ENCODE peak calls at places on chromosome 10, in nine cellular contexts. K is cardiac septum; Q is naive thymus-derived CD8-positive, alpha-beta T cell; C is PC-9; R is adrenal gland; T is renal cortical epithelial cell; A is midbrain; N is activated CD4-positive, alpha-beta T cell treated with anti-CD3 and anti-CD28 coated beads, Interleukin-2, amount 50 U/mL, for 1 hour; P is ecto neural progenitor cell. U is an unnamed sample.
A peak's percentile ranks its signal among the peaks of the same experiment; 100 is the strongest.

GRCh38 chr10:7666253-7667023 is at the start of gene ITIH5:
- DNase-seq in K (no peak), Q (no peak), C (no peak), R (no peak), T (no peak), A (no peak), N (no peak), P (peak; percentile 68), U (no peak)

GRCh38 chr10:66627156-66627555 is 298.7 kb upstream of the LRRTM3 start:
- DNase-seq in K (no peak), Q (no peak), C (no peak), R (no peak), T (no peak), A (no peak), N (no peak), P (no peak), U (no peak)

GRCh38 chr10:51564896-51565505 is 134.4 kb downstream of the CSTF2T start:
- DNase-seq in K (no peak), Q (no peak), C (no peak), R (no peak), T (no peak), A (peak; percentile 37), N (no peak), P (no peak), U (no peak)

GRCh38 chr10:46024948-46025347 is 5.5 kb downstream of the NCOA4 start:
- DNase-seq in K (no peak), Q (no peak), C (no peak), R (no peak), T (no peak), A (no peak), N (no peak), P (no peak), U (no peak)

GRCh38 chr10:31574566-31574965 is 255.6 kb downstream of the ZEB1 start:
- DNase-seq in K (no peak), Q (no peak), C (no peak), R (no peak), T (no peak), A (no peak), N (no peak), P (no peak), U (no peak)

GRCh38 chr10:82883588-82883987 is 1008.6 kb downstream of the NRG3 start:
- DNase-seq in K (no peak), Q (no peak), C (no peak), R (no peak), T (no peak), A (no peak), N (no peak), P (no peak), U (no peak)

GRCh38 chr10:121772406-121772805 is 155.4 kb downstream of the ATE1 start:
- DNase-seq in K (no peak), Q (no peak), C (no peak), R (no peak), T (no peak), A (no peak), N (no peak), P (no peak), U (no peak)

GRCh38 chr10:27388761-27389399 is 115.2 kb upstream of the RAB18 start:
- DNase-seq in K (no peak), Q (no peak), C (no peak), R (no peak), T (no peak), A (no peak), N (no peak), P (no peak), U (no peak)

GRCh38 chr10:91210435-91210834 is 10.0 kb upstream of the PCGF5 start:
- DNase-seq in K (no peak), Q (no peak), C (no peak), R (peak; percentile 72), T (peak; percentile 10), A (no peak), N (peak; percentile 34), P (no peak), U (peak; percentile 78)

GRCh38 chr10:49281461-49281860 is 17.5 kb upstream of the C10orf71 start:
- DNase-seq in K (peak; percentile 14), Q (no peak), C (no peak), R (no peak), T (no peak), A (no peak), N (no peak), P (peak; percentile 62), U (peak; percentile 52)

GRCh38 chr10:90849956-90850749 is 7.7 kb downstream of the HTR7 start:
- DNase-seq in K (no peak), Q (no peak), C (no peak), R (no peak), T (no peak), A (no peak), N (no peak), P (no peak), U (no peak)

GRCh38 chr10:29253096-29254029 is 35.5 kb upstream of the LYZL1 start:
- DNase-seq in K (no peak), Q (no peak), C (no peak), R (no peak), T (no peak), A (no peak), N (no peak), P (no peak), U (no peak)

GRCh38 chr10:49592726-49593563 is 17.2 kb upstream of the SLC18A3 start:
- DNase-seq in K (peak; percentile 76), Q (peak; percentile 36), C (peak; percentile 65), R (peak; percentile 82), T (peak; percentile 27), A (peak; percentile 29), N (peak; percentile 51), P (peak; percentile 72), U (no peak)

GRCh38 chr10:88499569-88500470 is 83.3 kb downstream of the RNLS start:
- DNase-seq in K (no peak), Q (no peak), C (peak; percentile 1), R (no peak), T (peak; percentile 85), A (no peak), N (no peak), P (no peak), U (no peak)

GRCh38 chr10:132961864-132962622 is 19.7 kb upstream of the CFAP46 start:
- DNase-seq in K (peak; percentile 78), Q (peak; percentile 49), C (peak; percentile 49), R (peak; percentile 91), T (peak; percentile 75), A (peak; percentile 8), N (peak; percentile 43), P (peak; percentile 84), U (peak; percentile 79)

GRCh38 chr10:52284416-52285013 is 29.6 kb upstream of the DKK1 start:
- DNase-seq in K (no peak), Q (no peak), C (no peak), R (no peak), T (peak; percentile 34), A (no peak), N (no peak), P (no peak), U (no peak)

GRCh38 chr10:97020452-97021400 is 165.0 kb downstream of the SLIT1 start:
- DNase-seq in K (peak; percentile 75), Q (no peak), C (no peak), R (peak; percentile 86), T (no peak), A (peak; percentile 45), N (no peak), P (peak; percentile 75), U (no peak)

GRCh38 chr10:124943301-124944092 is 1.6 kb downstream of the ZRANB1 start:
- DNase-seq in K (no peak), Q (no peak), C (no peak), R (no peak), T (peak; percentile 90), A (no peak), N (no peak), P (no peak), U (no peak)

GRCh38 chr10:101272229-101272868 is 43.1 kb upstream of the LBX1 start:
- DNase-seq in K (no peak), Q (peak; percentile 54), C (peak; percentile 58), R (peak; percentile 88), T (peak; percentile 42), A (peak; percentile 64), N (peak; percentile 58), P (peak; percentile 83), U (peak; percentile 73)

GRCh38 chr10:125769175-125769574 is 6.4 kb downstream of the MMP21 start:
- DNase-seq in K (no peak), Q (no peak), C (no peak), R (no peak), T (no peak), A (no peak), N (no peak), P (no peak), U (no peak)

GRCh38 chr10:73956476-73957338 is 41.2 kb upstream of the VCL start:
- DNase-seq in K (no peak), Q (peak; percentile 54), C (peak; percentile 85), R (peak; percentile 50), T (peak; percentile 72), A (no peak), N (no peak), P (no peak), U (no peak)

GRCh38 chr10:98881789-98882188 is 353.9 kb downstream of the HPSE2 start:
- DNase-seq in K (no peak), Q (no peak), C (no peak), R (no peak), T (no peak), A (no peak), N (no peak), P (no peak), U (no peak)

GRCh38 chr10:32409741-32410140 is 36.2 kb upstream of the CCDC7 start:
- DNase-seq in K (no peak), Q (no peak), C (no peak), R (no peak), T (no peak), A (no peak), N (no peak), P (no peak), U (no peak)

GRCh38 chr10:29239569-29240472 is 49.0 kb upstream of the LYZL1 start:
- DNase-seq in K (no peak), Q (no peak), C (no peak), R (no peak), T (peak; percentile 16), A (no peak), N (no peak), P (peak; percentile 61), U (no peak)

GRCh38 chr10:133196936-133197758 is 32.9 kb upstream of the UTF1 start:
- DNase-seq in K (no peak), Q (no peak), C (no peak), R (no peak), T (no peak), A (no peak), N (no peak), P (no peak), U (no peak)

GRCh38 chr10:113053881-113054280 is 103.8 kb downstream of the TCF7L2 start:
- DNase-seq in K (no peak), Q (no peak), C (no peak), R (no peak), T (no peak), A (no peak), N (no peak), P (no peak), U (no peak)

GRCh38 chr10:59393349-59393748 is 31.0 kb upstream of the FAM13C start:
- DNase-seq in K (no peak), Q (no peak), C (no peak), R (no peak), T (peak; percentile 41), A (no peak), N (no peak), P (no peak), U (no peak)

GRCh38 chr10:62083413-62083794 is 181.9 kb downstream of the ARID5B start:
- DNase-seq in K (no peak), Q (no peak), C (no peak), R (no peak), T (peak; percentile 51), A (no peak), N (no peak), P (no peak), U (no peak)

GRCh38 chr10:80684217-80684616 is 146.5 kb downstream of the SH2D4B start:
- DNase-seq in K (no peak), Q (peak; percentile 32), C (no peak), R (no peak), T (peak; percentile 7), A (peak; percentile 25), N (no peak), P (no peak), U (no peak)

GRCh38 chr10:21995557-21995956 is 8.0 kb downstream of the DNAJC1 start:
- DNase-seq in K (no peak), Q (no peak), C (no peak), R (no peak), T (no peak), A (no peak), N (no peak), P (no peak), U (no peak)

GRCh38 chr10:129140861-129141260 is 326.2 kb upstream of the MGMT start:
- DNase-seq in K (no peak), Q (no peak), C (no peak), R (no peak), T (no peak), A (peak; percentile 35), N (no peak), P (no peak), U (no peak)